ENCODE peak calls at places on chromosomes 11 and 22, in four cellular contexts. L, N, D and J are unnamed samples.

GRCh38 chr11:1929621-1930447 is 10.3 kb downstream of the TNNT3 start:
- DNase-seq in L (no peak), N (no peak), D (no peak), J (peak)

GRCh38 chr11:45902452-45903380 is 4.4 kb downstream of the FREY1 start:
- DNase-seq in L (no peak), N (no peak), D (no peak), J (no peak)

GRCh38 chr22:19488884-19489843 is 9.4 kb downstream of the CDC45 start:
- DNase-seq in L (no peak), N (no peak), D (peak), J (no peak)

GRCh38 chr11:34501962-34502361 is 11.6 kb downstream of the ELF5 start:
- DNase-seq in L (no peak), N (no peak), D (peak), J (no peak)

GRCh38 chr11:117179048-117179999 is 781 bp downstream of the SIDT2 start:
- DNase-seq in L (peak), N (peak), D (no peak), J (peak)

GRCh38 chr11:72924568-72925190 is 110.5 kb downstream of the ATG16L2 start:
- DNase-seq in L (no peak), N (no peak), D (peak), J (no peak)

GRCh38 chr22:21593406-21594232 is 26.1 kb downstream of the UBE2L3 start:
- DNase-seq in L (no peak), N (no peak), D (no peak), J (peak)

GRCh38 chr22:44497218-44497903 is 672 bp downstream of the RTL6 start:
- DNase-seq in L (peak), N (peak), D (peak), J (peak)

GRCh38 chr22:29478326-29479276 is 1.4 kb upstream of the NEFH start:
- DNase-seq in L (peak), N (peak), D (no peak), J (no peak)

GRCh38 chr11:2612884-2613571 is 86.8 kb downstream of the KCNQ1OT1 start:
- DNase-seq in L (no peak), N (no peak), D (no peak), J (no peak)

GRCh38 chr11:126992804-126993111 is 7.8 kb downstream of the KIRREL3 start:
- DNase-seq in L (no peak), N (no peak), D (no peak), J (no peak)

GRCh38 chr11:127711748-127712147 is 711.2 kb upstream of the KIRREL3 start:
- DNase-seq in L (no peak), N (no peak), D (no peak), J (no peak)

GRCh38 chr22:50613291-50613981 is 12.8 kb downstream of the MAPK8IP2 start:
- DNase-seq in L (peak), N (peak), D (peak), J (no peak)

GRCh38 chr11:7637447-7638157 is 35.7 kb downstream of the CYB5R2 start:
- DNase-seq in L (no peak), N (no peak), D (peak), J (no peak)

GRCh38 chr11:121416909-121417567 is 35.1 kb upstream of the SORL1 start:
- DNase-seq in L (peak), N (peak), D (peak), J (no peak)

GRCh38 chr11:68525320-68525719 is 64.8 kb downstream of the PPP6R3 start:
- DNase-seq in L (no peak), N (no peak), D (no peak), J (no peak)

GRCh38 chr11:128948583-128948982 is 5.9 kb upstream of the TP53AIP1 start:
- DNase-seq in L (no peak), N (no peak), D (no peak), J (no peak)

GRCh38 chr11:115317428-115318185 is 186.6 kb downstream of the CADM1 start:
- DNase-seq in L (no peak), N (no peak), D (no peak), J (no peak)

GRCh38 chr22:19174106-19175025 is 4.2 kb downstream of the SLC25A1 start:
- DNase-seq in L (peak), N (peak), D (peak), J (no peak)

GRCh38 chr11:103541186-103541795 is 432.1 kb downstream of the DYNC2H1 start:
- DNase-seq in L (no peak), N (peak), D (no peak), J (no peak)

GRCh38 chr11:34536056-34536455 is 22.5 kb upstream of the ELF5 start:
- DNase-seq in L (no peak), N (no peak), D (no peak), J (no peak)

GRCh38 chr22:43862074-43862881 is at the start of gene SULT4A1:
- DNase-seq in L (peak), N (no peak), D (peak), J (peak)

GRCh38 chr11:1491379-1491778 is 4.8 kb upstream of the MOB2 start:
- DNase-seq in L (no peak), N (no peak), D (no peak), J (no peak)

GRCh38 chr11:61541568-61541967 is 33.0 kb downstream of the LRRC10B start:
- DNase-seq in L (peak), N (no peak), D (no peak), J (no peak)

GRCh38 chr11:2355000-2355644 is 22.0 kb upstream of the CD81 start:
- DNase-seq in L (no peak), N (no peak), D (no peak), J (no peak)

GRCh38 chr22:48187272-48187855 is 1424.9 kb downstream of the TBC1D22A start:
- DNase-seq in L (no peak), N (no peak), D (no peak), J (no peak)

GRCh38 chr11:55345306-55345705 is 2.3 kb downstream of the OR4A16 start:
- DNase-seq in L (no peak), N (no peak), D (no peak), J (no peak)

GRCh38 chr11:28738549-28738948 is 630.4 kb downstream of the METTL15 start:
- DNase-seq in L (no peak), N (no peak), D (no peak), J (no peak)

GRCh38 chr11:74683279-74683871 is 47.9 kb downstream of the CHRDL2 start:
- DNase-seq in L (peak), N (no peak), D (no peak), J (peak)
- TF ChIP-seq CTCF in L (peak), N (peak), D (peak), J (peak)

GRCh38 chr22:32794449-32795213 is 6.9 kb upstream of the TIMP3 start:
- DNase-seq in L (no peak), N (no peak), D (no peak), J (no peak)
- TF ChIP-seq CTCF in L (no peak), N (no peak), D (no peak), J (no peak)

GRCh38 chr11:131537196-131537595 is 166.8 kb downstream of the NTM start:
- DNase-seq in L (no peak), N (no peak), D (no peak), J (no peak)
- TF ChIP-seq CTCF in L (no peak), N (no peak), D (no peak), J (no peak)

DNA sequence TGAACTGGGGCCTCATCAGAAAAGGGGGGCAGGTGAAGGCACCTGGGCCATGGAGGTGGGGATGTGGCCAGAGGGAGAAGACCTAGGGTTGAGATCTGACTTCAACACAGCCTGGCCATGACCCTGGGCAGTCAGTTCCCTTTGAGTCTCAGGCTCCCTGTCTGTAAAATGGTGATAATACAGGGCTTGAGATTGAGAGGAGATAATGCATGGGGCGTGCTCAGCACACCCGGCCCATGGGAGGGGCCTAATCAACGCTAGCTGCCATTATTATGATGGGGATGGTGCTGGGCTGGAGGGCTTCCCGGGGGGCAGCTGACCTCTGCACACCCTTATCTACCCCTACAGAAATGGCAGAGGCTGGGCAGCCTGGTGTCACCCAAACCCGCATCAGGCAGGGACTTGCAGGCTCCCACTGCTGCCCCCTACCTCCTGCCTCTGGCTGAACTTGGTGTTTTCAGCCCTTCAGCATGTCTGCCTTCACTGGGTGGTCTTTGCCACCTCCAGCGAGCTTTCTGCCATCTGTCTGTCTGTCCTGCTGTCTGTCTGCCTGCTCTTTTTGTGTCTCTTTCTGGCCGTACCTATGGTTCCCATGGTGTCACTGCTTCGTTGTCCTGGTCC is 84.5 kb downstream of the CACNA1I start:
- DNase-seq in L (no peak), N (no peak), D (no peak), J (no peak)
- TF ChIP-seq CTCF in L (no peak), N (no peak), D (no peak), J (no peak)

GRCh38 chr11:119389611-119390254 is 8.2 kb upstream of the USP2 start:
- DNase-seq in L (no peak), N (no peak), D (no peak), J (no peak)
- TF ChIP-seq CTCF in L (no peak), N (peak), D (peak), J (peak)

DNA sequence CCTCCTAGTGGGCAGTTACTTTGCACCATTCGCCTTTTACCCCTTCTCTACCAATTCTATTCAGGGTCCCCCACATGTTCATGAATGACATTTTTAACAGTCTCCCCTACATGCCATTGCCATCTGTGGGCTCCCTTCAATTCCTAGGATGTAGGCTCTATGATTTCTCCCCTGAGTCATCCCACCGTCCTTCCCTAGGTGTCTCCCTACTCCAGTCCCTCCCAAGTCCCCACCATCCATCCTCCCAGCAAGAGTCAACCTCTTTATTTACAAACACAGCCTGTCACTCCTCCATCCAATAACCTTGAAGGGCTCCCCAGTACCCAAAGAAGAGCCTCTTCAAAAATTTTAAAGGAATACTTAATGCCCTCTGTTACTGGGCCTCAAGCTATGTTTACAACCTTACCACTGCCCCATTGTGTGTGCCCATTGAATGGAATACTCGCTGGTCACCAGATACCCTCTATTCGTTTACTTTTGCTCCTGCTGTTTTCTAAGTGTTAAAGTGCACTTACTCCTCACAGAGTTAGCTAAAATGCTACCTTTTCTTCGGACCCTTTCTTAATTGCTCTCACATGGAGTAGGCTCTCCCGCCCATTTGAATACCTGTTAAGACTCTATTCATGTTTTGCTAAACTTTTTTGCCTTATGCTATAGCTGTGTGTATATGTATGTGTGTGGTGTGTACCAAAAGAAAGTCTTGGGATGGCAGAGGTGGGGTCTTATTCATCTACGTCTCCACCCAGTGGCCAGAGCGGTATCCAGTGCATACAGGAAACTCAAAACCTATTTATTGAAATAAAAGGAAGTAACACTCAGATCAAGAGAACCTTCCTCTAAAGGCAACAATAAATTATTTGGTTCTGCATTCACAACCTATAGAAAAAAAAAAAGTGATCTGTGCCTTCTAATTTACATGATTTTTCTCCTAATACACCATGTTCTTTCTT is 235.8 kb upstream of the CCDC90B start:
- DNase-seq in L (no peak), N (no peak), D (no peak), J (no peak)
- TF ChIP-seq CTCF in L (no peak), N (no peak), D (peak), J (no peak)

DNA sequence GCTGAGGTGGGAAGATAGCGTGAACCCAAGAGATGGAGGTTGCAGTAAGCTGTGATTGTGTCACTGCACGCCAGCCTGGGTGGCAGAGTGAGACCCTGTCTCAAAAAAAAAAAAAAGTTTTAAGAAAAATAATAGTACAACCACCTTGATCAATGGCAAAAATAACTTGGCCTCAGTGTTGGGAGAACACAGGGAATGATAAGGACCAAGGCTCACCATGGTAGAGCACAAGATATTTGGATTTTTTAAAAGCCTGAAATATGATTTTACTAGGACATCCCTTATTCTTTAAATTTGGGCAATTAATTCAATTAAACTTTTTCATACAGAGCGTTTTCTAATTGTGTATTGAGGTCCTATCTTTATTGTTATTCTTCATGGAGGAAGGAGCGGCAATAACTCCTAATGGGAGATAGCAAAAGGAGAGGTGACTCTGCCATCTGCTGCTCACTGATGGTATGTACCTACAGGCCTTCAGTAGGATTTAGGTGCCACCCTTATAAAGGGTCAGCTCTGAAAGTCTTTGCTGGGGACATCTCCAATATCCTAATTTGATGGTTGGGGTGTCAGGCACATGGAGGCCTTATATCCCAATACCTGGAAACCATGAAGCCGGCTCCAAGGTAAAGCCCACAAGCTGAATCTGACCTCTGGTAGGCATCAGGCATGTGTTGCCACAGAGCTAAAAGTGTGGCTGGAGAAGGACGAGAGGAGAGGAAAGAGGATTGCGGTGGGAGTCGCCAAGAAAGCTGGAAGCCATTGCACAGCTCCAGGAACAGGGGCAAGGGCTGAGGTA is 21.9 kb upstream of the POLD3 start:
- DNase-seq in L (peak), N (peak), D (peak), J (peak)
- TF ChIP-seq CTCF in L (peak), N (peak), D (peak), J (peak)

DNA sequence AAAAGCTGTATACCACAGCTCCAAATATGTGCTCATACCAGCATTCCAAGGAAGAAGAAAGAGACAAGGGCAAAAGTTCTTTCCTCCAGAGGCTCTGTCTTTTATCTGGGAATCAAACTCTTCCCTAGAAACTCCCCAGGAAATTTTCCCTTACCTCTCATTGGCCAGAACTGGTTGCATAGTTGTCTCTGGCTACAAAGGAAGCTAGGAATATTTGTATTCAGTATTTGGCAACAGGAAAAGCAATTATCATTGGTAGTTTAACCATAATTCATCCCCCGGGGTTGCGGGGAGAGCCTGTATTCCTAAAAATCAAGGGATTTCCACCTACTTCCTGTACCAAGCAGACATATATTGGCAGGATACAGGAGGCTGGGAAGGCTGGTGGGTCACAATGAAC is 10.5 kb upstream of the ZFTA start:
- DNase-seq in L (no peak), N (no peak), D (no peak), J (no peak)
- TF ChIP-seq CTCF in L (no peak), N (no peak), D (no peak), J (no peak)

DNA sequence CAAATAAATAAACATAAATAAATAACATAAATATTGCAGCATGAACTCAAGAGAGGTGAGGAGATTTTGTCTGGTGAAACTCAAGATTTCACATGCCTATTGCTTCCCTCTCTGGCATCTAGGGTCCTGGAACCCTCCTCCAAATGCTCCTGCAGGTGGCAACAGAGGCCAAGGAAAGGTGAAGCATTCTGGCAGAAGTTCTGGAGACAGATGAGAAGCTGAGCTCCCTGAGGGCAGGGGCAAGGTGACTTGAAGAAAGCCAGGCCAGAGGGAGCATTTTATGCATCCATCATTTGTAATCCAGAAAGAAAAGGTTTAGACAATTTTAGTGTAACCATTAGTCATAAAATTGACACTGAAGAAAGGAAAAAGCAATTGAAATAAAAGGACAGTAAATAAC is 64.9 kb downstream of the ENDOD1 start:
- DNase-seq in L (peak), N (peak), D (peak), J (peak)
- TF ChIP-seq CTCF in L (peak), N (peak), D (peak), J (peak)